ENCODE peak calls at places on chromosomes 3 and 15, in four cellular contexts. P, M, R and J are unnamed samples.

GRCh38 chr15:50593761-50594160 is 47.3 kb upstream of the USP50 start:
- DNase-seq in P (no peak), M (no peak), R (no peak), J (no peak)

GRCh38 chr3:16362781-16363180 is 97.8 kb downstream of the OXNAD1 start:
- DNase-seq in P (no peak), M (peak), R (no peak), J (no peak)

GRCh38 chr15:83207622-83208356 is at the start of gene HDGFL3:
- DNase-seq in P (peak), M (peak), R (no peak), J (peak)

GRCh38 chr3:160193644-160194192 is 31.5 kb upstream of the C3orf80 start:
- DNase-seq in P (no peak), M (no peak), R (no peak), J (no peak)

GRCh38 chr3:182755308-182756106 is 37.8 kb upstream of the ATP11B start:
- DNase-seq in P (no peak), M (peak), R (no peak), J (no peak)

GRCh38 chr3:149153402-149153801 is 24.0 kb downstream of the HPS3 start:
- DNase-seq in P (no peak), M (no peak), R (no peak), J (no peak)

GRCh38 chr3:58528629-58529028 is 8.4 kb downstream of the ACOX2 start:
- DNase-seq in P (no peak), M (peak), R (peak), J (no peak)

GRCh38 chr3:133970916-133971315 is 58.8 kb downstream of the SLCO2A1 start:
- DNase-seq in P (no peak), M (no peak), R (no peak), J (no peak)

GRCh38 chr3:64187065-64187959 is 38.0 kb downstream of the PRICKLE2 start:
- DNase-seq in P (peak), M (peak), R (peak), J (peak)

GRCh38 chr15:72463702-72464101 is 10.4 kb upstream of the ARIH1 start:
- DNase-seq in P (no peak), M (no peak), R (no peak), J (no peak)

GRCh38 chr3:148255981-148256969 is 441.4 kb upstream of the AGTR1 start:
- DNase-seq in P (no peak), M (no peak), R (no peak), J (no peak)

GRCh38 chr3:14253022-14253761 is 74.6 kb downstream of the LSM3 start:
- DNase-seq in P (no peak), M (peak), R (no peak), J (peak)

GRCh38 chr15:64975390-64975789 is 14.3 kb downstream of the SPG21 start:
- DNase-seq in P (no peak), M (peak), R (no peak), J (no peak)

GRCh38 chr3:149843502-149843901 is 30.5 kb downstream of the RNF13 start:
- DNase-seq in P (no peak), M (no peak), R (no peak), J (no peak)

GRCh38 chr3:56303508-56303907 is 164.8 kb downstream of the ERC2 start:
- DNase-seq in P (no peak), M (peak), R (peak), J (no peak)

GRCh38 chr15:59725172-59725486 is 36.0 kb upstream of the BNIP2 start:
- DNase-seq in P (no peak), M (no peak), R (no peak), J (no peak)

GRCh38 chr15:90557651-90558084 is 27.9 kb downstream of the CRTC3 start:
- DNase-seq in P (no peak), M (peak), R (no peak), J (peak)

GRCh38 chr3:147773236-147773635 is 364.1 kb downstream of the ZIC1 start:
- DNase-seq in P (no peak), M (peak), R (no peak), J (no peak)

GRCh38 chr3:161890147-161890625 is 393.6 kb downstream of the OTOL1 start:
- DNase-seq in P (peak), M (peak), R (peak), J (peak)

GRCh38 chr3:177371903-177372302 is 174.6 kb upstream of the TBL1XR1 start:
- DNase-seq in P (no peak), M (no peak), R (no peak), J (no peak)

GRCh38 chr15:87917480-87917879 is 339.1 kb downstream of the NTRK3 start:
- DNase-seq in P (no peak), M (no peak), R (no peak), J (no peak)

GRCh38 chr15:55168350-55168974 is 28.3 kb downstream of the RSL24D1 start:
- DNase-seq in P (peak), M (peak), R (peak), J (peak)

GRCh38 chr3:193896419-193896818 is 239.5 kb upstream of the HES1 start:
- DNase-seq in P (no peak), M (no peak), R (no peak), J (no peak)

GRCh38 chr3:31213869-31214486 is 318.7 kb upstream of the STT3B start:
- DNase-seq in P (no peak), M (no peak), R (no peak), J (no peak)

GRCh38 chr3:38121832-38122461 is 15.0 kb downstream of the ACAA1 start:
- DNase-seq in P (no peak), M (no peak), R (no peak), J (no peak)

GRCh38 chr3:134374791-134375541 is 719 bp upstream of the AMOTL2 start:
- DNase-seq in P (peak), M (no peak), R (no peak), J (peak)

GRCh38 chr15:31277335-31278055 is 49.1 kb upstream of the KLF13 start:
- DNase-seq in P (no peak), M (no peak), R (no peak), J (no peak)

GRCh38 chr15:67358812-67359211 is 104.2 kb downstream of the IQCH start:
- DNase-seq in P (no peak), M (no peak), R (no peak), J (no peak)

GRCh38 chr3:39250116-39250747 is 29.6 kb downstream of the CX3CR1 start:
- DNase-seq in P (no peak), M (no peak), R (no peak), J (no peak)

GRCh38 chr15:91508633-91509032 is 344.9 kb upstream of the SLCO3A1 start:
- DNase-seq in P (no peak), M (peak), R (no peak), J (no peak)

GRCh38 chr15:93179072-93179471 is 90.1 kb upstream of the RGMA start:
- DNase-seq in P (no peak), M (peak), R (no peak), J (no peak)

GRCh38 chr3:159458982-159459381 is 529.7 kb upstream of the IL12A start:
- DNase-seq in P (no peak), M (peak), R (no peak), J (no peak)

GRCh38 chr15:92603743-92604470 is 51.7 kb downstream of the FAM174B start:
- DNase-seq in P (no peak), M (peak), R (no peak), J (peak)

GRCh38 chr15:52527898-52528464 is 699 bp downstream of the MYO5A start:
- DNase-seq in P (peak), M (peak), R (no peak), J (peak)

GRCh38 chr3:32930161-32930560 is 21.3 kb upstream of the CCR4 start:
- DNase-seq in P (no peak), M (no peak), R (no peak), J (no peak)

GRCh38 chr3:173970206-173970605 is 572.7 kb downstream of the NLGN1 start:
- DNase-seq in P (no peak), M (no peak), R (no peak), J (peak)

GRCh38 chr3:169152319-169152718 is 511.2 kb downstream of the MECOM start:
- DNase-seq in P (no peak), M (no peak), R (no peak), J (no peak)

GRCh38 chr15:68304611-68305337 is 27.2 kb downstream of the FEM1B start:
- DNase-seq in P (no peak), M (no peak), R (no peak), J (no peak)

GRCh38 chr15:29871401-29871800 is 49.1 kb upstream of the TJP1 start:
- DNase-seq in P (no peak), M (no peak), R (no peak), J (no peak)

GRCh38 chr3:43288366-43288765 is 2.0 kb downstream of the SNRK start:
- DNase-seq in P (no peak), M (peak), R (no peak), J (no peak)

GRCh38 chr3:43289401-43289800 is 3.1 kb downstream of the SNRK start:
- DNase-seq in P (no peak), M (peak), R (no peak), J (no peak)

GRCh38 chr3:43286886-43287301 is 554 bp downstream of the SNRK start:
- DNase-seq in P (peak), M (peak), R (no peak), J (peak)

GRCh38 chr3:43287514-43287913 is 1.2 kb downstream of the SNRK start:
- DNase-seq in P (no peak), M (peak), R (no peak), J (no peak)

DNA sequence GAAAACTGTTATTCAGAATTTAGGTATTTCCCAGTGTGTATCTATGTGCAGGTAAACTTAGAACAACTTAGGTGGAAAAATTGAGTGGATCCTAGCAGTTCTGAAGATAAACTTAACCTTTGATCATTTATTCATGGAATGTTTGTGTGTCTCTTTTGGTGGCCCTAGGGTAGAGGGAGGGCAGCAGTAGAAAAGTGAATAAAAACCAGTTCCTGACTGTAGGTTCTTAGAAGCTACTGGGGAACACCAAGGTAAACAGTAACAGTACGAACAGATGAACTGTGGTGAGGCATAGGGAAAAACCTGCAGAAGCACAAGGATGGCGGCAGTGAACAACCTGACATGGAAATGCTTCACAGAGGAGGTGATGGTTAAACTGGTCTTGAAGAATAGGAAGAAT is 2.5 kb downstream of the SNRK start:
- DNase-seq in P (no peak), M (peak), R (no peak), J (no peak)
- H3K4me3 ChIP-seq in P (no peak), M (peak), R (no peak), J (peak)

GRCh38 chr15:80247320-80247719 is 4.7 kb downstream of the CTXND1 start:
- DNase-seq in P (no peak), M (no peak), R (no peak), J (no peak)

GRCh38 chr15:80250614-80251504 is 1.2 kb downstream of the CTXND1 start:
- DNase-seq in P (no peak), M (no peak), R (no peak), J (no peak)

GRCh38 chr15:80252281-80252619 is 237 bp upstream of the CTXND1 start:
- DNase-seq in P (no peak), M (no peak), R (no peak), J (no peak)

GRCh38 chr15:80249973-80250372 is 2.0 kb downstream of the CTXND1 start:
- DNase-seq in P (no peak), M (no peak), R (no peak), J (no peak)

DNA sequence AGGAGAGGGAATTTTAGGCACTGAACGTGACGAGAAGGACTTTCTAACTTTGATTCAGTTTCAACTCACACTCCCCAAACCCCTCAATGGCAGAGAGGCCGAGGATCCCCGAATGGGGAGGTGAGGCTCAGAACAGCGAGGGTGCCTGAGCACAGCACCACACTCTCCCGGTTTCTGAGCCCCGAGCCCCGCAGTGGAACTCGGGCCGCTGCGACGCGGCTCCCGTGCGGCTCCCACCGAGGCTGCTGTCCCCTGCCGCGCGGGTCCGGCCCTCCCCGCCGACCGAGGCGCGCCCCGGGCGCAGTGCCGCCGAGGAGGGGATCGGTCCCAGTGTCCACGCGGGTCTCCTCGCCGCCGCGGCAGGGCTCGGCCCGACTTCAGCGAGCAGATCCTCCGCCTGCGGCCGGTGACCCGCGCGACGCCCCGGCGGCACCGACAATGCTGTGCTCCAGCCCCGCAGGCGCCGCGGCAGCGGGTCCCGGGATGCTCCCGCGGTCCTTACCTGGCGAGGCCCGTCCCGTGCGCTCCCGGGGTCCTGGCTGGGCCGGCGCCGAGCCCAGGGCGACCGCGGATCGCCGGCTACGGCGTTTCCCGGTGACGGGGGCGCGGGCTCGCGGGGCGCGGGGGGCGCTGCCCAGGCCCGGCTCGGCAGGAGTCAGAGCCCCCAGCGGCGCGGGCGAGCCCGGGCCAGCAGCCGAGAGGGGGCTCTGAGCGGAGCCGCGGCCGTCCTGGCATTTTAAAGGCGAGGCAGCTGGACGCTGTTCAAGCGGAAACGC is at the start of gene CTXND1:
- DNase-seq in P (no peak), M (peak), R (no peak), J (peak)
- H3K4me3 ChIP-seq in P (peak), M (peak), R (peak), J (no peak)

GRCh38 chr15:70853270-70853854 is 595 bp downstream of the LARP6 start:
- DNase-seq in P (peak), M (peak), R (no peak), J (peak)

GRCh38 chr15:70854669-70854976 is 666 bp upstream of the LARP6 start:
- DNase-seq in P (no peak), M (peak), R (no peak), J (peak)

GRCh38 chr15:70852501-70853269 is 1.3 kb downstream of the LARP6 start:
- DNase-seq in P (no peak), M (peak), R (no peak), J (no peak)

GRCh38 chr15:70855764-70856163 is 1.8 kb upstream of the LARP6 start:
- DNase-seq in P (no peak), M (peak), R (no peak), J (no peak)

GRCh38 chr15:70853855-70854668 is at the start of gene LARP6:
- DNase-seq in P (peak), M (peak), R (no peak), J (peak)
- H3K4me3 ChIP-seq in P (peak), M (peak), R (peak), J (peak)

GRCh38 chr15:95111969-95112368 is 880.6 kb downstream of the MCTP2 start:
- DNase-seq in P (no peak), M (no peak), R (no peak), J (no peak)
- H3K4me3 ChIP-seq in P (no peak), M (no peak), R (no peak), J (no peak)

GRCh38 chr3:45112939-45113338 is 33.2 kb downstream of the CDCP1 start:
- DNase-seq in P (no peak), M (peak), R (no peak), J (no peak)

GRCh38 chr3:45110185-45110833 is 35.9 kb downstream of the CDCP1 start:
- DNase-seq in P (no peak), M (no peak), R (no peak), J (no peak)

GRCh38 chr3:45118615-45119062 is 27.5 kb downstream of the CDCP1 start:
- DNase-seq in P (no peak), M (no peak), R (no peak), J (no peak)

GRCh38 chr3:45109736-45110135 is 36.4 kb downstream of the CDCP1 start:
- DNase-seq in P (no peak), M (no peak), R (no peak), J (no peak)

GRCh38 chr3:45113625-45114050 is 32.5 kb downstream of the CDCP1 start:
- DNase-seq in P (no peak), M (no peak), R (no peak), J (no peak)
- H3K4me3 ChIP-seq in P (no peak), M (no peak), R (no peak), J (no peak)

GRCh38 chr15:56910801-56911200 is 7.6 kb upstream of the TCF12 start:
- DNase-seq in P (no peak), M (no peak), R (no peak), J (no peak)

GRCh38 chr15:56901931-56902330 is 16.5 kb upstream of the TCF12 start:
- DNase-seq in P (no peak), M (no peak), R (no peak), J (no peak)

DNA sequence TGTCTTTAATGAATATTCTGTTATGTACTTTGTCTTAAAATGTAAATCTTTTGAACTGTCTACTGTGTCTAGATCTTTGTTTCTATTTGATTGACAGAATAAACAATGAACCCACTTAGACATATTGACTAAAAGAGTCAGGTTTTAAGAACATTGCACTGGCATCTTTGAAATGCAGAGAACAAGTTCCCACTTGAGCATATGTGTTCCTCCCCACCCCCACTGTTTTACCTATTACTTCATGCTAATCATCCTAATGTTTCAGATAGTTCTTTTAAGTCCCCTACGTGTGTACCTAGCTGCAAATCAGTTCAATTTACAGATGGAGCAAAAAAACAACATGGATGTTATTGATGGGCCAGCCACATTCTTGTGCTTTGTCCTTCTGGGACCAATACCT is 11.7 kb upstream of the TCF12 start:
- DNase-seq in P (no peak), M (no peak), R (no peak), J (no peak)
- H3K4me3 ChIP-seq in P (no peak), M (no peak), R (no peak), J (no peak)

DNA sequence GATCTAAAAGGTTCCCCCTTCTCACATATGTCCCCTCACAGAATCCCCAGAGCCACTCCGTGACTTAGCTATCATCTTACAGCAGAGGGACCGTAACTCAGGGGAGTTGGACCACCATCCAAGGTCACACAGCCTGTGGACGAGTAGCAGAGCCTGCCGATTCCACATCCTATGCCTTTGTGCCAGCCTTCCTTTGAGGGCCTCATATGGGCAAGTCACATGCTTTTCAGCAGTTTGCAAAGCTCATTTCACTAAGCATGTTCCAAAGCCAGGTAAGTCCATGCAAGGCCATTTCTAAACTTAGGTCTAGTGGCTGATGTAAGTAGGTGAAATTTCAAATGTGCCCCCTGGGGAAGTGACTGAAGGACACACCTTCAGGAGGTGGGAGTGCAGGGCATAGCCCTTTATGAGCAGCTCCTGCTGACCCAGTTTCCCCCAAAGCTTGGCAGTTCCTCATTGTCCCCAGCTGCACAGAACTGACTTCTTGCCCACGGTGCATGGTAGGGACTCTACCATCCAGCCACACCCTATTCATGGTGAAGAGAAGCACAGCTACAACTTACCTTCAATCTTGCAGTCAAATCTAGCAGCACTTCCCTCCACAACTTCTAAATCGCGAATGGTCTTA is 33.3 kb upstream of the HACD2 start:
- DNase-seq in P (no peak), M (no peak), R (no peak), J (no peak)
- H3K4me3 ChIP-seq in P (no peak), M (no peak), R (no peak), J (no peak)

GRCh38 chr3:186259612-186260383 is 102.2 kb downstream of the DGKG start:
- DNase-seq in P (peak), M (peak), R (peak), J (peak)
- H3K4me3 ChIP-seq in P (no peak), M (no peak), R (no peak), J (no peak)